ENCODE peak calls at places on chromosomes 7 and 10, in five cellular contexts. One of them, this sample, is unnamed.

GRCh38 chr7:876972-877311 is 588 bp downstream of the GET4 start:
- DNase-seq in GM12878: no peak
- DNase-seq in HepG2: no peak
- DNase-seq in K562: no peak
- DNase-seq in A549: peak; percentile 46
- DNase-seq in this sample: no peak

GRCh38 chr7:28136885-28137284 is 43.7 kb downstream of the JAZF1 start:
- DNase-seq in GM12878: no peak
- DNase-seq in HepG2: no peak
- DNase-seq in K562: no peak
- DNase-seq in A549: no peak
- DNase-seq in this sample: no peak

GRCh38 chr7:14351167-14351566 is 361.7 kb upstream of the ETV1 start:
- DNase-seq in GM12878: no peak
- DNase-seq in A549: no peak
- DNase-seq in K562: no peak
- DNase-seq in HepG2: no peak
- DNase-seq in this sample: peak; percentile 22

GRCh38 chr7:93055543-93056107 is 62.2 kb downstream of the SAMD9 start:
- DNase-seq in HepG2: peak; percentile 34
- DNase-seq in GM12878: no peak
- DNase-seq in A549: peak; percentile 30
- DNase-seq in K562: peak; percentile 55
- DNase-seq in this sample: no peak

GRCh38 chr7:91940171-91940570 is 491 bp upstream of the AKAP9 start:
- DNase-seq in GM12878: no peak
- DNase-seq in K562: peak; percentile 61
- DNase-seq in A549: peak; percentile 37
- DNase-seq in HepG2: peak; percentile 14
- DNase-seq in this sample: peak; percentile 25

GRCh38 chr7:98133181-98133580 is 26.5 kb downstream of the LMTK2 start:
- DNase-seq in A549: no peak
- DNase-seq in HepG2: no peak
- DNase-seq in K562: peak; percentile 75
- DNase-seq in GM12878: peak; percentile 63
- DNase-seq in this sample: no peak

GRCh38 chr10:15744217-15744865 is 24.6 kb upstream of the ITGA8 start:
- DNase-seq in GM12878: no peak
- DNase-seq in A549: peak; percentile 47
- DNase-seq in HepG2: peak; percentile 64
- DNase-seq in K562: peak; percentile 63
- DNase-seq in this sample: peak; percentile 72

GRCh38 chr7:139908792-139909191 is 79.7 kb downstream of the TBXAS1 start:
- DNase-seq in HepG2: no peak
- DNase-seq in K562: peak; percentile 41
- DNase-seq in A549: no peak
- DNase-seq in GM12878: no peak
- DNase-seq in this sample: no peak

GRCh38 chr7:3162286-3162685 is 118.6 kb upstream of the CARD11 start:
- DNase-seq in HepG2: no peak
- DNase-seq in K562: peak; percentile 34
- DNase-seq in GM12878: no peak
- DNase-seq in A549: no peak
- DNase-seq in this sample: no peak

GRCh38 chr7:24924375-24924774 is 55.6 kb downstream of the OSBPL3 start:
- DNase-seq in HepG2: no peak
- DNase-seq in GM12878: no peak
- DNase-seq in K562: peak; percentile 64
- DNase-seq in A549: no peak
- DNase-seq in this sample: no peak

GRCh38 chr7:94228678-94229077 is 166.0 kb upstream of the COL1A2 start:
- DNase-seq in A549: no peak
- DNase-seq in HepG2: no peak
- DNase-seq in K562: no peak
- DNase-seq in GM12878: no peak
- DNase-seq in this sample: no peak

GRCh38 chr10:91416339-91416868 is 6.3 kb downstream of the HECTD2 start:
- DNase-seq in HepG2: no peak
- DNase-seq in GM12878: no peak
- DNase-seq in A549: no peak
- DNase-seq in K562: no peak
- DNase-seq in this sample: no peak

GRCh38 chr10:133412381-133412711 is 12.1 kb downstream of the SPRN start:
- DNase-seq in K562: no peak
- DNase-seq in HepG2: no peak
- DNase-seq in GM12878: no peak
- DNase-seq in A549: no peak
- DNase-seq in this sample: no peak
- TF ChIP-seq ESRRA in K562: no peak
- TF ChIP-seq ESRRA in HepG2: no peak
- TF ChIP-seq ESRRA in GM12878: no peak
- TF ChIP-seq ESRRA in A549: no peak
- TF ChIP-seq ESRRA in this sample: no peak

GRCh38 chr10:96497391-96497790 is 16.3 kb downstream of the TLL2 start:
- DNase-seq in K562: no peak
- DNase-seq in A549: no peak
- DNase-seq in GM12878: no peak
- DNase-seq in HepG2: no peak
- DNase-seq in this sample: no peak
- TF ChIP-seq ESRRA in K562: no peak
- TF ChIP-seq ESRRA in A549: no peak
- TF ChIP-seq ESRRA in GM12878: no peak
- TF ChIP-seq ESRRA in HepG2: no peak
- TF ChIP-seq ESRRA in this sample: no peak

GRCh38 chr10:117250409-117250808 is 9.5 kb downstream of the SLC18A2 start:
- DNase-seq in GM12878: no peak
- DNase-seq in A549: no peak
- DNase-seq in K562: no peak
- DNase-seq in HepG2: no peak
- DNase-seq in this sample: no peak
- TF ChIP-seq ESRRA in GM12878: no peak
- TF ChIP-seq ESRRA in A549: no peak
- TF ChIP-seq ESRRA in K562: no peak
- TF ChIP-seq ESRRA in HepG2: no peak
- TF ChIP-seq ESRRA in this sample: no peak

GRCh38 chr7:127525866-127526456 is 59.4 kb downstream of the GCC1 start:
- DNase-seq in GM12878: no peak
- DNase-seq in K562: no peak
- DNase-seq in HepG2: no peak
- DNase-seq in A549: no peak
- DNase-seq in this sample: no peak
- TF ChIP-seq ESRRA in GM12878: no peak
- TF ChIP-seq ESRRA in K562: no peak
- TF ChIP-seq ESRRA in HepG2: no peak
- TF ChIP-seq ESRRA in A549: no peak
- TF ChIP-seq ESRRA in this sample: no peak

This sample was measured in WTC11.